ENCODE peak calls at places on chromosomes 5 and 9, in ten cellular contexts. C is GM23338, Q is spleen, N is SK-N-SH, S is vagina, T is K562, F is HCT116, K is breast epithelium, W is stomach, O is GM12891. V is an unnamed sample.

GRCh38 chr9:84271004-84271886 is 69.3 kb downstream of the SLC28A3 start:
- DNase-seq in C (peak; percentile 92), Q (peak; percentile 92), N (peak; percentile 56), S (no peak), T (no peak), F (no peak), K (no peak), W (peak; percentile 36), O (no peak), V (peak; percentile 76)

GRCh38 chr9:88976888-88977257 is 14.4 kb upstream of the S1PR3 start:
- DNase-seq in C (no peak), Q (no peak), N (no peak), S (peak; percentile 72), T (no peak), F (no peak), K (no peak), W (no peak), O (no peak), V (no peak)

GRCh38 chr5:123085638-123086286 is 3.3 kb upstream of the PRDM6 start:
- DNase-seq in C (peak; percentile 57), Q (no peak), N (no peak), S (no peak), T (no peak), F (no peak), K (no peak), W (no peak), O (no peak), V (no peak)

GRCh38 chr5:83321656-83322055 is 149.9 kb upstream of the VCAN start:
- DNase-seq in C (no peak), Q (no peak), N (no peak), S (no peak), T (no peak), F (no peak), K (no peak), W (no peak), O (no peak), V (no peak)

GRCh38 chr9:84278131-84278530 is 62.4 kb downstream of the SLC28A3 start:
- DNase-seq in C (no peak), Q (no peak), N (no peak), S (no peak), T (no peak), F (no peak), K (no peak), W (no peak), O (no peak), V (no peak)

GRCh38 chr5:97499605-97500004 is 316.6 kb upstream of the RIOK2 start:
- DNase-seq in C (no peak), Q (no peak), N (no peak), S (no peak), T (no peak), F (no peak), K (no peak), W (no peak), O (no peak), V (no peak)

GRCh38 chr9:124390812-124391658 is 24.2 kb downstream of the PSMB7 start:
- DNase-seq in C (no peak), Q (no peak), N (no peak), S (no peak), T (peak; percentile 32), F (no peak), K (no peak), W (no peak), O (no peak), V (no peak)

GRCh38 chr5:124849774-124850173 is 103.3 kb upstream of the ZNF608 start:
- DNase-seq in C (no peak), Q (no peak), N (no peak), S (no peak), T (no peak), F (no peak), K (no peak), W (no peak), O (no peak), V (no peak)

GRCh38 chr9:16864741-16865434 is 5.6 kb downstream of the BNC2 start:
- DNase-seq in C (no peak), Q (no peak), N (no peak), S (no peak), T (no peak), F (no peak), K (no peak), W (no peak), O (no peak), V (no peak)

GRCh38 chr5:115459844-115460243 is 84.7 kb downstream of the FEM1C start:
- DNase-seq in C (no peak), Q (no peak), N (no peak), S (no peak), T (no peak), F (peak; percentile 2), K (no peak), W (no peak), O (no peak), V (no peak)

GRCh38 chr5:29001666-29002065 is 1963.3 kb upstream of the CDH9 start:
- DNase-seq in C (peak; percentile 44), Q (no peak), N (no peak), S (no peak), T (no peak), F (no peak), K (no peak), W (no peak), O (no peak), V (no peak)

GRCh38 chr5:180160822-180161221 is 48.2 kb downstream of the RASGEF1C start:
- DNase-seq in C (no peak), Q (no peak), N (no peak), S (no peak), T (no peak), F (no peak), K (peak; percentile 10), W (no peak), O (no peak), V (peak; percentile 50)

DNA sequence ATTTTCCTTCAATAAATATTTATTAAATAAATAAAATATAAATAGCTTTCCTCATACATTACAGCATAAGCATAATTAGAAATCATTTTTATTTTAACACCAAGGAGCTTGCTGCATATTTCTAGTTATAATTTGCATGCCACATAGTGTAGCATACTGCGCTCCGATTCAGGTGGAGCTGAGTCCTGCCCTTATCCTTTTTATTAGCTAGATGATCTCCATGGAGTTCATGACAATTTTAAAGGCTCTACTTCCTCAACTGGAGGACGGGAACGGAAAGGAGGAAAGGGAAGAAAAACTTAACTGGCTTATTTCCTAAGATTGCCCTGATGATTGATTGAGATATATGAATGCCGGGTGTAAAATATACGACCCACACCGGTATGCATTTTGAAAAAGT is 385.2 kb downstream of the PLK2 start:
- DNase-seq in C (no peak), Q (no peak), N (no peak), S (no peak), T (no peak), F (no peak), K (no peak), W (no peak), O (no peak), V (no peak)
- TF ChIP-seq POLR2AphosphoS5 in C (no peak), Q (no peak), N (no peak), S (no peak), T (no peak), F (no peak), K (no peak), W (no peak), O (no peak), V (no peak)

GRCh38 chr9:136625101-136626065 is 37.3 kb upstream of the EGFL7 start:
- DNase-seq in C (peak; percentile 57), Q (peak; percentile 85), N (peak; percentile 82), S (no peak), T (no peak), F (no peak), K (peak; percentile 46), W (peak; percentile 92), O (no peak), V (peak; percentile 88)

GRCh38 chr9:136622538-136622948 is 40.2 kb upstream of the EGFL7 start:
- DNase-seq in C (no peak), Q (peak; percentile 75), N (no peak), S (no peak), T (no peak), F (no peak), K (no peak), W (no peak), O (no peak), V (no peak)

GRCh38 chr9:136623016-136623848 is 39.5 kb upstream of the EGFL7 start:
- DNase-seq in C (no peak), Q (no peak), N (no peak), S (no peak), T (no peak), F (no peak), K (no peak), W (no peak), O (no peak), V (no peak)

GRCh38 chr9:136624184-136624951 is 38.3 kb upstream of the EGFL7 start:
- DNase-seq in C (no peak), Q (peak; percentile 79), N (no peak), S (no peak), T (no peak), F (no peak), K (no peak), W (no peak), O (no peak), V (no peak)

GRCh38 chr9:136623849-136624183 is 38.9 kb upstream of the EGFL7 start:
- DNase-seq in C (no peak), Q (no peak), N (no peak), S (no peak), T (no peak), F (no peak), K (peak; percentile 87), W (no peak), O (no peak), V (no peak)
- TF ChIP-seq POLR2AphosphoS5 in C (no peak), Q (no peak), N (no peak), S (peak; percentile 56), T (no peak), F (no peak), K (no peak), W (no peak), O (no peak), V (no peak)

DNA sequence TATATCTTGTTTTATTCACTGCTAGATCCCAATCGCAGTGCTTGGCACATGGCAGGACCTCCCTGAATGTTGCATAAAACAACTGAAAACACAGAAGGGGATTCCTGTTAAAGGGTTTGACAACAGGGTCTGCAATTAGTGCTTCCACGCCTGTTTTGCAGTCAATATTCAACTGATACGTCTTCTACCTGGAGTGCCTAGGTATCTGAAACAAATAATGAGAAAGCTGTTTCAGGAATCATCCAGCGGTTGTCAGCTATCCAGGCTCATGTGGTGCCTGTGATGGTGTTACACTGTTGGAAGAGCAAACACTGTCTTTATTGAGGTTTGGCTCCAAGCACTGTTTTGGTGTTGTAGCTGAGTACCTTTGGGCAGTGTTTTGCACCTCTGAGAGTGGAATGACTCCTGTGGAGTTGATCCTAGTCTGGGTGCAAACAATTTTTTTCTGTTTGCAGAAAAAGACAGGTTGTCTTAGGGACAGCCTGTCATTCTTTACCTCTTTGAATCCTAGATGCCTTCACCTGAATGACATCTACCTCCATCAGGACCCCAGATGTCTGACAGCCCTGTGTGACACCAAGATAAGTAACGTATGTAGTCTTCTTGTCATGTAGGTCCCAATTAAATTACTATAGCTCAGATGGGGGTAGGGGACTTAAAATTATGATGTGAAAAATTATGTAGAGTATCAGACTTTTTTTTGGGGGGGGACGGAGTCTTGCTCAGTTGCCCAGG is 14.8 kb upstream of the MATR3 start:
- DNase-seq in C (no peak), Q (no peak), N (no peak), S (no peak), T (no peak), F (no peak), K (no peak), W (no peak), O (no peak), V (no peak)
- TF ChIP-seq POLR2AphosphoS5 in C (peak; percentile 57), Q (no peak), N (no peak), S (no peak), T (peak; percentile 57), F (no peak), K (no peak), W (no peak), O (no peak), V (no peak)

GRCh38 chr5:73507062-73507461 is 8.8 kb downstream of the BTF3 start:
- DNase-seq in C (no peak), Q (no peak), N (peak; percentile 32), S (no peak), T (no peak), F (no peak), K (no peak), W (no peak), O (no peak), V (no peak)
- TF ChIP-seq POLR2AphosphoS5 in C (no peak), Q (no peak), N (no peak), S (no peak), T (no peak), F (no peak), K (no peak), W (no peak), O (no peak), V (no peak)